ENCODE peak calls at places on chromosomes 16 and 17, in nine cellular contexts. M is heart right ventricle, B is transverse colon, W is pancreas, Y is left ventricle myocardium inferior, V is fibroblast of lung, F is mammary epithelial cell, D is prostate gland, N is thoracic aorta. K is an unnamed sample. For H3K4me1, the result is how much of the 10 kb centered on the place peaks cover.

GRCh38 chr16:75433732-75434413 is 570 bp upstream of the CFDP1 start:
- DNase-seq in Y (no peak), F (peak), V (peak), D (peak), M (no peak), N (peak), W (peak), B (peak), K (no peak)

GRCh38 chr16:66904428-66904845 is 14.2 kb downstream of the CDH16 start:
- DNase-seq in M (no peak), N (no peak), W (no peak), B (no peak), D (no peak), F (no peak), V (no peak), Y (no peak), K (peak)

GRCh38 chr17:70558821-70559220 is 389.5 kb downstream of the KCNJ2 start:
- DNase-seq in M (no peak), V (no peak), D (no peak), Y (no peak), W (no peak), N (no peak), F (no peak), B (no peak), K (no peak)

GRCh38 chr17:36641331-36641876 is 40.0 kb downstream of the MRM1 start:
- DNase-seq in B (no peak), D (no peak), W (no peak), V (no peak), F (no peak), N (no peak), Y (no peak), M (no peak), K (peak)

GRCh38 chr17:34173221-34173620 is 81.9 kb upstream of the CCL2 start:
- DNase-seq in B (no peak), W (no peak), F (no peak), N (no peak), D (no peak), Y (no peak), V (peak), M (no peak), K (no peak)

GRCh38 chr17:35807371-35808144 is 1.7 kb upstream of the TAF15 start:
- DNase-seq in D (no peak), F (no peak), M (no peak), N (no peak), B (no peak), V (peak), Y (no peak), W (no peak), K (no peak)

GRCh38 chr16:75379911-75380847 is 53.1 kb downstream of the CFDP1 start:
- DNase-seq in D (no peak), F (no peak), B (peak), N (no peak), M (no peak), W (no peak), V (no peak), Y (no peak), K (no peak)

GRCh38 chr17:32593003-32593402 is 106.2 kb downstream of the CDK5R1 start:
- DNase-seq in F (no peak), W (no peak), B (no peak), V (no peak), D (no peak), M (no peak), Y (no peak), N (no peak), K (no peak)

GRCh38 chr17:17151055-17151454 is 55.1 kb downstream of the PLD6 start:
- DNase-seq in Y (no peak), M (no peak), W (no peak), V (peak), B (no peak), F (peak), N (no peak), D (no peak), K (no peak)

GRCh38 chr16:68234188-68235104 is 1.5 kb downstream of the ESRP2 start:
- DNase-seq in Y (no peak), F (peak), N (no peak), M (no peak), W (peak), V (peak), B (peak), D (peak), K (peak)

GRCh38 chr17:20997711-20998570 is 44.9 kb downstream of the USP22 start:
- DNase-seq in D (no peak), N (no peak), Y (no peak), B (no peak), F (no peak), V (no peak), M (no peak), W (no peak), K (peak)

GRCh38 chr16:75003931-75004330 is 5.1 kb downstream of the ZNRF1 start:
- DNase-seq in Y (no peak), M (no peak), D (no peak), W (no peak), N (no peak), F (no peak), B (no peak), V (no peak), K (no peak)

GRCh38 chr16:28304214-28304613 is 11.9 kb downstream of the SBK1 start:
- DNase-seq in N (no peak), V (peak), M (peak), Y (peak), B (no peak), D (no peak), W (no peak), F (peak), K (no peak)

GRCh38 chr16:77761204-77761603 is 27.2 kb upstream of the VAT1L start:
- DNase-seq in B (no peak), F (no peak), N (no peak), M (no peak), Y (no peak), V (no peak), D (no peak), W (no peak), K (no peak)

GRCh38 chr16:86222541-86222940 is 287.8 kb upstream of the FOXF1 start:
- DNase-seq in F (no peak), M (no peak), N (no peak), D (no peak), W (no peak), V (peak), Y (no peak), B (no peak), K (peak)

GRCh38 chr16:82788919-82789318 is 162.2 kb downstream of the CDH13 start:
- DNase-seq in V (no peak), F (no peak), W (no peak), N (no peak), M (no peak), Y (no peak), B (no peak), D (no peak), K (no peak)

GRCh38 chr16:17412221-17412620 is 58.5 kb downstream of the XYLT1 start:
- DNase-seq in F (no peak), W (no peak), B (no peak), V (peak), D (no peak), N (no peak), M (no peak), Y (no peak), K (no peak)

GRCh38 chr16:12901597-12902436 is at the start of gene SHISA9:
- DNase-seq in Y (no peak), F (peak), V (no peak), B (no peak), N (no peak), M (no peak), D (no peak), W (no peak), K (no peak)

GRCh38 chr16:31082368-31083045 is 6.2 kb downstream of the PRSS53 start:
- DNase-seq in W (peak), V (no peak), F (no peak), M (no peak), D (no peak), Y (no peak), N (no peak), B (no peak), K (no peak)

GRCh38 chr16:57694556-57695377 is at the start of gene DRC7:
- DNase-seq in N (no peak), D (no peak), Y (no peak), W (peak), M (no peak), B (peak), F (peak), V (peak), K (no peak)

GRCh38 chr17:74873874-74874614 is 1.2 kb upstream of the FDXR start:
- DNase-seq in M (no peak), F (no peak), D (no peak), B (no peak), V (no peak), Y (no peak), W (no peak), N (no peak), K (peak)

GRCh38 chr17:4769628-4770027 is 2.1 kb upstream of the TM4SF5 start:
- DNase-seq in B (no peak), W (no peak), V (no peak), F (peak), N (no peak), M (no peak), D (no peak), Y (no peak), K (no peak)

GRCh38 chr17:41711669-41712400 is at the start of gene GAST:
- DNase-seq in V (no peak), F (no peak), M (no peak), W (no peak), N (no peak), D (no peak), B (no peak), Y (no peak), K (no peak)

GRCh38 chr16:55499951-55500350 is 8.9 kb upstream of the LPCAT2 start:
- DNase-seq in M (no peak), Y (no peak), N (no peak), D (no peak), F (peak), V (peak), B (no peak), W (no peak), K (no peak)

GRCh38 chr17:7732981-7733557 is 15.5 kb downstream of the DNAH2 start:
- DNase-seq in F (no peak), Y (no peak), M (no peak), N (no peak), B (no peak), D (no peak), V (no peak), W (no peak), K (peak)

GRCh38 chr16:65524997-65525396 is 403.1 kb upstream of the CDH11 start:
- DNase-seq in V (peak), Y (no peak), B (no peak), N (no peak), D (no peak), W (no peak), M (no peak), F (no peak), K (no peak)

GRCh38 chr17:76538941-76539340 is 903 bp upstream of the PRCD start:
- DNase-seq in M (no peak), B (no peak), Y (peak), W (no peak), V (no peak), N (no peak), D (no peak), F (no peak), K (peak)

GRCh38 chr17:68314916-68315535 is 23.7 kb downstream of the ARSG start:
- DNase-seq in N (no peak), W (no peak), M (no peak), D (no peak), V (peak), Y (no peak), B (peak), F (no peak), K (no peak)

GRCh38 chr16:23324727-23325126 is 22.6 kb downstream of the SCNN1B start:
- DNase-seq in F (no peak), V (no peak), M (peak), Y (peak), W (peak), B (peak), N (no peak), D (peak), K (peak)

GRCh38 chr17:69916761-69917160 is 158.3 kb upstream of the KCNJ16 start:
- DNase-seq in Y (no peak), F (no peak), M (no peak), D (no peak), B (no peak), V (no peak), N (no peak), W (no peak), K (no peak)

GRCh38 chr16:86367291-86368072 is 142.8 kb upstream of the FOXF1 start:
- DNase-seq in N (no peak), Y (no peak), V (no peak), B (no peak), F (no peak), W (no peak), D (no peak), M (no peak), K (no peak)

GRCh38 chr17:60082946-60083471 is 4.3 kb upstream of the HEATR6 start:
- DNase-seq in B (no peak), Y (no peak), N (no peak), D (no peak), F (no peak), W (no peak), M (no peak), V (no peak), K (no peak)

GRCh38 chr17:65173284-65173793 is 36.2 kb downstream of the RGS9 start:
- DNase-seq in M (peak), B (peak), F (no peak), W (no peak), Y (no peak), D (peak), V (peak), N (no peak), K (peak)
- TF ChIP-seq CTCF in M (no peak), B (no peak), F (no peak), W (no peak), Y (no peak), D (no peak), V (no peak), N (no peak), K (no peak)

GRCh38 chr17:82497483-82498405 is 21.8 kb upstream of the FOXK2 start:
- DNase-seq in N (no peak), D (no peak), W (peak), F (peak), M (peak), B (peak), V (peak), Y (no peak), K (no peak)
- H3K4me1 ChIP-seq in N (under half), D (under half), W (under half), F (under half), M (under half), B (under half), V (under half), Y (under half), K (under half)

DNA sequence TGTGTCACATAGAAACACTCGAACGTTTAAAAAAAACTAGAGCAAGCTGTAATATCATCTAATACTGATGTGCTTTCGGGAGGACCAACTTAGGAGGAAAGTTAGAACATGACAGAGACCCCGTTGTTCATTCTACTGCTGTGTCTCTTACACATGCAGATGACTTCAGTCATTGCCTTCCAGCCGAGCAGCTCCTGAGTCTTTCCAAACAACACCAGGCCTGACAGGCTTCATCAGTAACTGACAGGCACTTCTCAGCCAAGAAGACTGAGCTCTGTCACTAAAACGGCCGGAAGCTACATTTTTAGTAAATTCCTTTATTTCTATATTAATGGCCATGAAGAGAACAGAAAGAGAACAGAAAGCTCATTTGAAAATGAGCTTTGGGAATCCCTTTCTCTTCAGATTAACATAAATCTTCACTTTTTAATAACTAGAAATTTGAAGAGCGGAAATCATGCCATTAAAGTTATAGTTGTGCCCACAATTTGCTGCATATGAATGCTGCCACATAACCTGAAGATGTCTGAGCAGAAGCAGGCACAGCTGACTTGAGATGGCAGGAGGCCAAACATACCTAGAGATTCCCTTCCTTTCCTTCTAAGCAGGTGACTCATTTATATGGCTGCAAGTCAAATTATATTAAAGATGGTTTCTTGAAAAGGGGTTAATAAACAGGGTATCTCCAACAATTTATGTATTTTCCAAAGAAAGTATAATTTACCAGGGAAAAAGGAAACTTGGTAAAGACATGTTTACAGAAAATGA is 148.9 kb downstream of the ITFG1 start:
- DNase-seq in N (no peak), M (no peak), Y (no peak), V (no peak), B (no peak), F (peak), D (no peak), W (no peak), K (no peak)
- H3K27ac ChIP-seq in N (no peak), M (no peak), Y (peak), V (no peak), B (no peak), F (no peak), D (no peak), W (no peak), K (no peak)

GRCh38 chr17:43907425-43907981 is at the start of gene MPP2:
- DNase-seq in F (no peak), W (peak), D (peak), B (peak), M (peak), Y (peak), V (peak), N (no peak), K (peak)
- TF ChIP-seq CTCF in F (peak), W (no peak), D (no peak), B (peak), M (peak), Y (peak), V (peak), N (peak), K (no peak)

GRCh38 chr17:64148699-64149098 is 18.8 kb upstream of the ERN1 start:
- DNase-seq in N (no peak), Y (no peak), F (peak), W (no peak), V (no peak), B (no peak), M (no peak), D (no peak), K (no peak)

GRCh38 chr17:64149196-64149595 is 19.3 kb upstream of the ERN1 start:
- DNase-seq in B (no peak), M (no peak), N (no peak), Y (no peak), W (no peak), D (no peak), V (no peak), F (no peak), K (no peak)

GRCh38 chr17:64152428-64153125 is 22.6 kb upstream of the ERN1 start:
- DNase-seq in F (no peak), M (no peak), W (no peak), V (no peak), D (no peak), B (no peak), N (no peak), Y (no peak), K (no peak)

GRCh38 chr17:64150237-64151015 is 20.5 kb upstream of the ERN1 start:
- DNase-seq in F (no peak), B (no peak), V (peak), M (no peak), N (no peak), W (peak), D (no peak), Y (no peak), K (no peak)

GRCh38 chr17:64151016-64151368 is 21.0 kb upstream of the ERN1 start:
- DNase-seq in F (no peak), W (no peak), N (no peak), V (no peak), D (no peak), Y (no peak), M (no peak), B (no peak), K (no peak)
- H3K4me1 ChIP-seq in F (under half), W (under half), N (half or more), V (under half), D (under half), Y (half or more), M (half or more), B (under half), K (under half)

GRCh38 chr16:67884-68789 is 4.3 kb downstream of the RHBDF1 start:
- DNase-seq in W (no peak), V (peak), Y (peak), D (no peak), M (peak), F (no peak), N (no peak), B (no peak), K (peak)
- H3K27ac ChIP-seq in W (no peak), V (peak), Y (peak), D (no peak), M (peak), F (no peak), N (peak), B (peak), K (no peak)